ENCODE peak calls at places on chromosome 17, in ten cellular contexts. One of them, this sample, is unnamed.

GRCh38 chr17:42098747-42099399 is 600 bp upstream of the ZNF385C start:
- DNase-seq in BE2C: peak; percentile 43
- DNase-seq in A549: no peak
- DNase-seq in PC-3: no peak
- DNase-seq in adrenal gland: no peak
- DNase-seq in nephron progenitor cell: no peak
- DNase-seq in fibroblast of lung: no peak
- DNase-seq in WTC11: no peak
- DNase-seq in tibial artery: no peak
- DNase-seq in RWPE1: no peak
- DNase-seq in this sample: peak; percentile 62

GRCh38 chr17:79970576-79971068 is 65.0 kb downstream of the TBC1D16 start:
- DNase-seq in BE2C: peak; percentile 76
- DNase-seq in A549: no peak
- DNase-seq in PC-3: peak; percentile 81
- DNase-seq in adrenal gland: peak; percentile 76
- DNase-seq in nephron progenitor cell: no peak
- DNase-seq in fibroblast of lung: peak; percentile 40
- DNase-seq in WTC11: peak; percentile 66
- DNase-seq in tibial artery: peak; percentile 29
- DNase-seq in RWPE1: no peak
- DNase-seq in this sample: peak; percentile 55

GRCh38 chr17:70767102-70767701 is 597.9 kb downstream of the KCNJ2 start:
- DNase-seq in BE2C: peak; percentile 19
- DNase-seq in A549: peak; percentile 29
- DNase-seq in PC-3: peak; percentile 57
- DNase-seq in adrenal gland: no peak
- DNase-seq in nephron progenitor cell: peak; percentile 30
- DNase-seq in fibroblast of lung: peak; percentile 73
- DNase-seq in WTC11: no peak
- DNase-seq in tibial artery: no peak
- DNase-seq in RWPE1: peak; percentile 26
- DNase-seq in this sample: no peak

GRCh38 chr17:4747847-4748246 is 8.1 kb upstream of the CXCL16 start:
- DNase-seq in BE2C: no peak
- DNase-seq in A549: no peak
- DNase-seq in PC-3: no peak
- DNase-seq in adrenal gland: peak; percentile 40
- DNase-seq in nephron progenitor cell: no peak
- DNase-seq in fibroblast of lung: no peak
- DNase-seq in WTC11: no peak
- DNase-seq in tibial artery: no peak
- DNase-seq in RWPE1: no peak
- DNase-seq in this sample: no peak

GRCh38 chr17:49049265-49049664 is 52.1 kb downstream of the IGF2BP1 start:
- DNase-seq in BE2C: no peak
- DNase-seq in A549: no peak
- DNase-seq in PC-3: no peak
- DNase-seq in adrenal gland: no peak
- DNase-seq in nephron progenitor cell: no peak
- DNase-seq in fibroblast of lung: no peak
- DNase-seq in WTC11: no peak
- DNase-seq in tibial artery: no peak
- DNase-seq in RWPE1: no peak
- DNase-seq in this sample: no peak

GRCh38 chr17:50754521-50754920 is 12.8 kb downstream of the ANKRD40CL start:
- DNase-seq in BE2C: no peak
- DNase-seq in A549: no peak
- DNase-seq in PC-3: no peak
- DNase-seq in adrenal gland: no peak
- DNase-seq in nephron progenitor cell: no peak
- DNase-seq in fibroblast of lung: no peak
- DNase-seq in WTC11: no peak
- DNase-seq in tibial artery: no peak
- DNase-seq in RWPE1: no peak
- DNase-seq in this sample: no peak

GRCh38 chr17:40326014-40326831 is 17.2 kb downstream of the RARA start:
- DNase-seq in BE2C: no peak
- DNase-seq in A549: no peak
- DNase-seq in PC-3: no peak
- DNase-seq in adrenal gland: no peak
- DNase-seq in nephron progenitor cell: no peak
- DNase-seq in fibroblast of lung: no peak
- DNase-seq in WTC11: no peak
- DNase-seq in tibial artery: no peak
- DNase-seq in RWPE1: no peak
- DNase-seq in this sample: no peak

GRCh38 chr17:51103451-51103850 is 17.2 kb downstream of the SPAG9 start:
- DNase-seq in BE2C: no peak
- DNase-seq in A549: no peak
- DNase-seq in PC-3: no peak
- DNase-seq in adrenal gland: no peak
- DNase-seq in nephron progenitor cell: no peak
- DNase-seq in fibroblast of lung: no peak
- DNase-seq in WTC11: no peak
- DNase-seq in tibial artery: no peak
- DNase-seq in RWPE1: no peak
- DNase-seq in this sample: no peak

GRCh38 chr17:32161506-32162365 is 19.4 kb downstream of the RHOT1 start:
- DNase-seq in BE2C: no peak
- DNase-seq in A549: no peak
- DNase-seq in PC-3: peak; percentile 59
- DNase-seq in adrenal gland: no peak
- DNase-seq in nephron progenitor cell: no peak
- DNase-seq in fibroblast of lung: peak; percentile 91
- DNase-seq in WTC11: no peak
- DNase-seq in tibial artery: no peak
- DNase-seq in RWPE1: peak; percentile 48
- DNase-seq in this sample: no peak

GRCh38 chr17:65400701-65401100 is 160.7 kb downstream of the AXIN2 start:
- DNase-seq in BE2C: no peak
- DNase-seq in A549: no peak
- DNase-seq in PC-3: no peak
- DNase-seq in adrenal gland: no peak
- DNase-seq in nephron progenitor cell: no peak
- DNase-seq in fibroblast of lung: no peak
- DNase-seq in WTC11: no peak
- DNase-seq in tibial artery: no peak
- DNase-seq in RWPE1: no peak
- DNase-seq in this sample: no peak

GRCh38 chr17:28902819-28903545 is at the start of gene DHRS13:
- DNase-seq in BE2C: peak; percentile 93
- DNase-seq in A549: peak; percentile 97
- DNase-seq in PC-3: peak; percentile 92
- DNase-seq in adrenal gland: peak; percentile 90
- DNase-seq in nephron progenitor cell: peak; percentile 94
- DNase-seq in fibroblast of lung: peak; percentile 85
- DNase-seq in WTC11: peak; percentile 95
- DNase-seq in tibial artery: peak; percentile 90
- DNase-seq in RWPE1: peak; percentile 85
- DNase-seq in this sample: peak; percentile 97

GRCh38 chr17:78935419-78936323 is 10.5 kb upstream of the TIMP2 start:
- DNase-seq in BE2C: peak; percentile 93
- DNase-seq in A549: peak; percentile 84
- DNase-seq in PC-3: peak; percentile 52
- DNase-seq in adrenal gland: peak; percentile 59
- DNase-seq in nephron progenitor cell: peak; percentile 37
- DNase-seq in fibroblast of lung: peak; percentile 99
- DNase-seq in WTC11: no peak
- DNase-seq in tibial artery: peak; percentile 87
- DNase-seq in RWPE1: peak; percentile 78
- DNase-seq in this sample: no peak

GRCh38 chr17:61943117-61943516 is 15.3 kb upstream of the INTS2 start:
- DNase-seq in BE2C: no peak
- DNase-seq in A549: no peak
- DNase-seq in PC-3: no peak
- DNase-seq in adrenal gland: no peak
- DNase-seq in nephron progenitor cell: no peak
- DNase-seq in fibroblast of lung: no peak
- DNase-seq in WTC11: no peak
- DNase-seq in tibial artery: no peak
- DNase-seq in RWPE1: no peak
- DNase-seq in this sample: no peak

GRCh38 chr17:61947367-61948078 is 19.7 kb upstream of the INTS2 start:
- DNase-seq in BE2C: no peak
- DNase-seq in A549: no peak
- DNase-seq in PC-3: peak; percentile 35
- DNase-seq in adrenal gland: no peak
- DNase-seq in nephron progenitor cell: no peak
- DNase-seq in fibroblast of lung: no peak
- DNase-seq in WTC11: no peak
- DNase-seq in tibial artery: no peak
- DNase-seq in RWPE1: no peak
- DNase-seq in this sample: no peak

GRCh38 chr17:61942085-61942484 is 14.3 kb upstream of the INTS2 start:
- DNase-seq in BE2C: no peak
- DNase-seq in A549: no peak
- DNase-seq in PC-3: no peak
- DNase-seq in adrenal gland: no peak
- DNase-seq in nephron progenitor cell: no peak
- DNase-seq in fibroblast of lung: no peak
- DNase-seq in WTC11: no peak
- DNase-seq in tibial artery: no peak
- DNase-seq in RWPE1: no peak
- DNase-seq in this sample: no peak

GRCh38 chr17:61946359-61946758 is 18.6 kb upstream of the INTS2 start:
- DNase-seq in BE2C: no peak
- DNase-seq in A549: no peak
- DNase-seq in PC-3: no peak
- DNase-seq in adrenal gland: no peak
- DNase-seq in nephron progenitor cell: no peak
- DNase-seq in fibroblast of lung: no peak
- DNase-seq in WTC11: no peak
- DNase-seq in tibial artery: no peak
- DNase-seq in RWPE1: no peak
- DNase-seq in this sample: no peak
- TF ChIP-seq CTCF in BE2C: no peak
- TF ChIP-seq CTCF in A549: no peak
- TF ChIP-seq CTCF in PC-3: no peak
- TF ChIP-seq CTCF in adrenal gland: no peak
- TF ChIP-seq CTCF in nephron progenitor cell: no peak
- TF ChIP-seq CTCF in fibroblast of lung: no peak
- TF ChIP-seq CTCF in WTC11: no peak
- TF ChIP-seq CTCF in tibial artery: no peak
- TF ChIP-seq CTCF in RWPE1: no peak
- TF ChIP-seq CTCF in this sample: no peak

GRCh38 chr17:9802701-9803100 is 11.3 kb upstream of the DHRS7C start:
- DNase-seq in BE2C: no peak
- DNase-seq in A549: peak; percentile 56
- DNase-seq in PC-3: no peak
- DNase-seq in adrenal gland: no peak
- DNase-seq in nephron progenitor cell: no peak
- DNase-seq in fibroblast of lung: no peak
- DNase-seq in WTC11: no peak
- DNase-seq in tibial artery: no peak
- DNase-seq in RWPE1: no peak
- DNase-seq in this sample: no peak
- TF ChIP-seq CTCF in BE2C: no peak
- TF ChIP-seq CTCF in A549: no peak
- TF ChIP-seq CTCF in PC-3: no peak
- TF ChIP-seq CTCF in adrenal gland: no peak
- TF ChIP-seq CTCF in nephron progenitor cell: no peak
- TF ChIP-seq CTCF in fibroblast of lung: no peak
- TF ChIP-seq CTCF in WTC11: no peak
- TF ChIP-seq CTCF in tibial artery: no peak
- TF ChIP-seq CTCF in RWPE1: no peak
- TF ChIP-seq CTCF in this sample: no peak

DNA sequence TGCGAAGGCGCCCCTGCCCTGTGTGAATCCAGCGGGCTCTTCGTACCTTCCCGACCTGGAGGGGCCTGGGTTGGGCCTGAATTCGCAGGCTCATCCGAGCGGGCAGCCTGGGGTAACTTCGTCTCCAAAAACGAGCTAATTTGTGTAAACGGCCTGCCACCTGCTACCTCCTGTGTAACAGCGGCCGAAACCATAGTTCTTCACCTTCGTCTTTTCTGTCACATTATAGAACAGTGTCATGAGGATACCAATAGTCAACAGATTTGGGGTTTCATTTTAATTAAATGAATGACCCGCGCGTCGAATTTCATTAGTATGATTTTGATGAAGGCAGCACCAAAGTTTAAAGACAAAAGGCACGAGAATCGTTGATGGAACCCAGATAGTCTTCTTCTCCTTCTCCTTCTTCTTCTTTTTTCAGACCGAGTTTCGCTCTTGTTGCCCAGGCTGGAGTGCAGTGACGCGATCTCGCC is 469 bp upstream of the CENPV start:
- DNase-seq in BE2C: no peak
- DNase-seq in A549: no peak
- DNase-seq in PC-3: no peak
- DNase-seq in adrenal gland: no peak
- DNase-seq in nephron progenitor cell: no peak
- DNase-seq in fibroblast of lung: no peak
- DNase-seq in WTC11: no peak
- DNase-seq in tibial artery: no peak
- DNase-seq in RWPE1: no peak
- DNase-seq in this sample: no peak
- TF ChIP-seq CTCF in BE2C: no peak
- TF ChIP-seq CTCF in A549: no peak
- TF ChIP-seq CTCF in PC-3: no peak
- TF ChIP-seq CTCF in adrenal gland: no peak
- TF ChIP-seq CTCF in nephron progenitor cell: no peak
- TF ChIP-seq CTCF in fibroblast of lung: no peak
- TF ChIP-seq CTCF in WTC11: no peak
- TF ChIP-seq CTCF in tibial artery: no peak
- TF ChIP-seq CTCF in RWPE1: peak; percentile 22
- TF ChIP-seq CTCF in this sample: no peak

GRCh38 chr17:6560496-6560895 is 4.1 kb upstream of the PITPNM3 start:
- DNase-seq in BE2C: no peak
- DNase-seq in A549: no peak
- DNase-seq in PC-3: no peak
- DNase-seq in adrenal gland: no peak
- DNase-seq in nephron progenitor cell: no peak
- DNase-seq in fibroblast of lung: no peak
- DNase-seq in WTC11: no peak
- DNase-seq in tibial artery: no peak
- DNase-seq in RWPE1: no peak
- DNase-seq in this sample: no peak

GRCh38 chr17:6558276-6558675 is 1.9 kb upstream of the PITPNM3 start:
- DNase-seq in BE2C: no peak
- DNase-seq in A549: no peak
- DNase-seq in PC-3: no peak
- DNase-seq in adrenal gland: no peak
- DNase-seq in nephron progenitor cell: no peak
- DNase-seq in fibroblast of lung: no peak
- DNase-seq in WTC11: no peak
- DNase-seq in tibial artery: no peak
- DNase-seq in RWPE1: no peak
- DNase-seq in this sample: no peak

GRCh38 chr17:6557040-6557438 is 684 bp upstream of the PITPNM3 start:
- DNase-seq in BE2C: no peak
- DNase-seq in A549: no peak
- DNase-seq in PC-3: no peak
- DNase-seq in adrenal gland: no peak
- DNase-seq in nephron progenitor cell: no peak
- DNase-seq in fibroblast of lung: no peak
- DNase-seq in WTC11: no peak
- DNase-seq in tibial artery: no peak
- DNase-seq in RWPE1: no peak
- DNase-seq in this sample: no peak

GRCh38 chr17:6559753-6560215 is 3.4 kb upstream of the PITPNM3 start:
- DNase-seq in BE2C: no peak
- DNase-seq in A549: no peak
- DNase-seq in PC-3: no peak
- DNase-seq in adrenal gland: peak; percentile 39
- DNase-seq in nephron progenitor cell: no peak
- DNase-seq in fibroblast of lung: no peak
- DNase-seq in WTC11: no peak
- DNase-seq in tibial artery: peak; percentile 24
- DNase-seq in RWPE1: no peak
- DNase-seq in this sample: no peak

GRCh38 chr17:6558932-6559752 is 2.8 kb upstream of the PITPNM3 start:
- DNase-seq in BE2C: no peak
- DNase-seq in A549: no peak
- DNase-seq in PC-3: no peak
- DNase-seq in adrenal gland: peak; percentile 39
- DNase-seq in nephron progenitor cell: no peak
- DNase-seq in fibroblast of lung: peak; percentile 12
- DNase-seq in WTC11: no peak
- DNase-seq in tibial artery: peak; percentile 54
- DNase-seq in RWPE1: no peak
- DNase-seq in this sample: no peak
- TF ChIP-seq CTCF in BE2C: no peak
- TF ChIP-seq CTCF in A549: peak; percentile 7
- TF ChIP-seq CTCF in PC-3: peak; percentile 21
- TF ChIP-seq CTCF in adrenal gland: no peak
- TF ChIP-seq CTCF in nephron progenitor cell: no peak
- TF ChIP-seq CTCF in fibroblast of lung: no peak
- TF ChIP-seq CTCF in WTC11: no peak
- TF ChIP-seq CTCF in tibial artery: no peak
- TF ChIP-seq CTCF in RWPE1: no peak
- TF ChIP-seq CTCF in this sample: no peak